ENCODE peak calls at places on chromosomes 5 and 9, in six cellular contexts. J is HFF-Myc, H is aorta, V is Calu3, O is NCI-H2171, F is H7. L is an unnamed sample.

GRCh38 chr9:76876098-76876497 is 29.8 kb downstream of the PRUNE2 start:
- DNase-seq in J (no peak), H (no peak), V (no peak), O (no peak), F (no peak), L (no peak)

GRCh38 chr9:114803459-114803858 is 2.4 kb downstream of the TNFSF15 start:
- DNase-seq in J (no peak), H (no peak), V (no peak), O (no peak), F (peak), L (no peak)

GRCh38 chr9:17837931-17838330 is 259.1 kb downstream of the SH3GL2 start:
- DNase-seq in J (no peak), H (no peak), V (no peak), O (no peak), F (peak), L (no peak)

GRCh38 chr5:160213537-160213936 is 15.8 kb upstream of the FABP6 start:
- DNase-seq in J (no peak), H (no peak), V (no peak), O (no peak), F (no peak), L (no peak)

GRCh38 chr5:175385691-175386360 is 58.2 kb downstream of the DRD1 start:
- DNase-seq in J (no peak), H (no peak), V (no peak), O (no peak), F (no peak), L (no peak)

GRCh38 chr5:42951169-42951846 is 88.8 kb downstream of the ANXA2R start:
- DNase-seq in J (no peak), H (peak), V (no peak), O (no peak), F (no peak), L (no peak)

GRCh38 chr9:33227741-33228140 is 12.2 kb upstream of the SPINK4 start:
- DNase-seq in J (no peak), H (no peak), V (no peak), O (no peak), F (no peak), L (no peak)

GRCh38 chr5:102807878-102808502 is 52.9 kb downstream of the PAM start:
- DNase-seq in J (peak), H (no peak), V (no peak), O (no peak), F (peak), L (no peak)

GRCh38 chr5:102089883-102090282 is 206.2 kb downstream of the SLCO4C1 start:
- DNase-seq in J (no peak), H (no peak), V (no peak), O (no peak), F (peak), L (no peak)

GRCh38 chr5:18465833-18466681 is 831.8 kb downstream of the TAF11L14 start:
- DNase-seq in J (no peak), H (no peak), V (peak), O (peak), F (peak), L (no peak)

GRCh38 chr5:127060470-127060985 is 12.8 kb downstream of the C5orf63 start:
- DNase-seq in J (no peak), H (no peak), V (no peak), O (no peak), F (no peak), L (no peak)

GRCh38 chr5:6739603-6740002 is 26.4 kb downstream of the TENT4A start:
- DNase-seq in J (no peak), H (no peak), V (no peak), O (no peak), F (no peak), L (no peak)

GRCh38 chr9:126519660-126520425 is 93.9 kb upstream of the LMX1B start:
- DNase-seq in J (no peak), H (peak), V (no peak), O (no peak), F (peak), L (no peak)

GRCh38 chr5:93126634-93127033 is 454.4 kb downstream of the NR2F1-AS1 start:
- DNase-seq in J (no peak), H (no peak), V (no peak), O (no peak), F (no peak), L (no peak)

GRCh38 chr5:178644826-178645545 is 18.1 kb upstream of the CLK4 start:
- DNase-seq in J (peak), H (no peak), V (no peak), O (no peak), F (no peak), L (no peak)

GRCh38 chr9:85200726-85201402 is 531.3 kb downstream of the NTRK2 start:
- DNase-seq in J (no peak), H (peak), V (peak), O (no peak), F (no peak), L (no peak)

GRCh38 chr5:176818391-176819098 is 8.2 kb downstream of the UNC5A start:
- DNase-seq in J (no peak), H (no peak), V (peak), O (no peak), F (peak), L (no peak)

GRCh38 chr5:10581867-10582511 is 18.1 kb downstream of the ANKRD33B start:
- DNase-seq in J (no peak), H (no peak), V (no peak), O (no peak), F (no peak), L (no peak)

GRCh38 chr9:1005043-1005667 is 28.7 kb downstream of the DMRT3 start:
- DNase-seq in J (peak), H (no peak), V (peak), O (no peak), F (peak), L (peak)

GRCh38 chr5:170216262-170216864 is 16.4 kb upstream of the C5orf58 start:
- DNase-seq in J (peak), H (no peak), V (peak), O (peak), F (no peak), L (peak)

GRCh38 chr5:169009171-169009570 is 291.8 kb downstream of the SLIT3 start:
- DNase-seq in J (no peak), H (no peak), V (no peak), O (no peak), F (no peak), L (no peak)

GRCh38 chr5:61280205-61280604 is 51.9 kb upstream of the ZSWIM6 start:
- DNase-seq in J (peak), H (no peak), V (peak), O (peak), F (no peak), L (no peak)

GRCh38 chr9:78813602-78814180 is 516.8 kb downstream of the PSAT1 start:
- DNase-seq in J (no peak), H (no peak), V (no peak), O (no peak), F (no peak), L (no peak)

GRCh38 chr5:51567636-51568035 is 184.4 kb downstream of the ISL1 start:
- DNase-seq in J (no peak), H (no peak), V (no peak), O (no peak), F (no peak), L (no peak)

GRCh38 chr9:7210854-7211637 is 453.3 kb downstream of the KDM4C start:
- DNase-seq in J (no peak), H (no peak), V (no peak), O (no peak), F (no peak), L (no peak)

GRCh38 chr9:111691686-111692329 is 30.4 kb downstream of the GNG10 start:
- DNase-seq in J (peak), H (no peak), V (no peak), O (no peak), F (no peak), L (no peak)

GRCh38 chr5:138305797-138306196 is 25.8 kb downstream of the CDC25C start:
- DNase-seq in J (no peak), H (no peak), V (no peak), O (peak), F (no peak), L (no peak)

GRCh38 chr5:55856511-55857246 is 5.5 kb downstream of the IL31RA start:
- DNase-seq in J (no peak), H (no peak), V (no peak), O (no peak), F (no peak), L (no peak)

GRCh38 chr9:111118256-111118950 is 80.1 kb upstream of the LPAR1 start:
- DNase-seq in J (no peak), H (no peak), V (no peak), O (no peak), F (no peak), L (no peak)

GRCh38 chr9:87703636-87704276 is 22.2 kb upstream of the CTSL start:
- DNase-seq in J (no peak), H (peak), V (no peak), O (no peak), F (no peak), L (no peak)

GRCh38 chr5:77168187-77168883 is 42.1 kb upstream of the PDE8B start:
- DNase-seq in J (no peak), H (peak), V (no peak), O (no peak), F (no peak), L (no peak)

GRCh38 chr5:72018158-72018803 is 89.0 kb upstream of the MAP1B start:
- DNase-seq in J (peak), H (no peak), V (peak), O (no peak), F (peak), L (peak)

GRCh38 chr9:76090909-76091308 is 200.4 kb downstream of the PCSK5 start:
- DNase-seq in J (no peak), H (no peak), V (no peak), O (no peak), F (no peak), L (no peak)

GRCh38 chr5:150836064-150836463 is 10.3 kb upstream of the IRGM start:
- DNase-seq in J (no peak), H (no peak), V (no peak), O (no peak), F (no peak), L (no peak)

L was measured in pulmonary artery endothelial cell.